ENCODE peak calls at places on chromosomes 11 and 22, in ten cellular contexts. One of them, this sample, is unnamed.

GRCh38 chr11:62958547-62959071 is 26.2 kb downstream of the SLC22A6 start:
- DNase-seq in GM23248: peak
- DNase-seq in mesendoderm: no peak
- DNase-seq in adipocyte: no peak
- DNase-seq in MM.1S: no peak
- DNase-seq in K562: no peak
- DNase-seq in IMR-90: peak
- DNase-seq in neural progenitor cell: no peak
- DNase-seq in H1: no peak
- DNase-seq in fibroblast of lung: peak
- DNase-seq in this sample: no peak

GRCh38 chr22:45696227-45696626 is 24.6 kb downstream of the ATXN10 start:
- DNase-seq in GM23248: no peak
- DNase-seq in mesendoderm: no peak
- DNase-seq in adipocyte: no peak
- DNase-seq in MM.1S: no peak
- DNase-seq in K562: no peak
- DNase-seq in IMR-90: no peak
- DNase-seq in neural progenitor cell: no peak
- DNase-seq in H1: no peak
- DNase-seq in fibroblast of lung: no peak
- DNase-seq in this sample: no peak

GRCh38 chr22:20571531-20572007 is 64.2 kb downstream of the MED15 start:
- DNase-seq in GM23248: peak
- DNase-seq in mesendoderm: peak
- DNase-seq in adipocyte: peak
- DNase-seq in MM.1S: peak
- DNase-seq in K562: peak
- DNase-seq in IMR-90: no peak
- DNase-seq in neural progenitor cell: peak
- DNase-seq in H1: no peak
- DNase-seq in fibroblast of lung: peak
- DNase-seq in this sample: no peak

GRCh38 chr22:35986085-35986484 is 42.5 kb downstream of the RBFOX2 start:
- DNase-seq in GM23248: peak
- DNase-seq in mesendoderm: no peak
- DNase-seq in adipocyte: peak
- DNase-seq in MM.1S: no peak
- DNase-seq in K562: no peak
- DNase-seq in IMR-90: peak
- DNase-seq in neural progenitor cell: peak
- DNase-seq in H1: no peak
- DNase-seq in fibroblast of lung: no peak
- DNase-seq in this sample: no peak

GRCh38 chr11:64224891-64225607 is 937 bp downstream of the TRPT1 start:
- DNase-seq in GM23248: peak
- DNase-seq in mesendoderm: no peak
- DNase-seq in adipocyte: peak
- DNase-seq in MM.1S: peak
- DNase-seq in K562: no peak
- DNase-seq in IMR-90: no peak
- DNase-seq in neural progenitor cell: peak
- DNase-seq in H1: no peak
- DNase-seq in fibroblast of lung: no peak
- DNase-seq in this sample: no peak

GRCh38 chr11:10935015-10935564 is 77.2 kb upstream of the ZBED5 start:
- DNase-seq in GM23248: no peak
- DNase-seq in mesendoderm: no peak
- DNase-seq in adipocyte: no peak
- DNase-seq in MM.1S: no peak
- DNase-seq in K562: no peak
- DNase-seq in IMR-90: no peak
- DNase-seq in neural progenitor cell: no peak
- DNase-seq in H1: no peak
- DNase-seq in fibroblast of lung: no peak
- DNase-seq in this sample: no peak

GRCh38 chr11:64742940-64743590 is 877 bp downstream of the RASGRP2 start:
- DNase-seq in GM23248: peak
- DNase-seq in mesendoderm: peak
- DNase-seq in adipocyte: peak
- DNase-seq in MM.1S: peak
- DNase-seq in K562: peak
- DNase-seq in IMR-90: no peak
- DNase-seq in neural progenitor cell: peak
- DNase-seq in H1: no peak
- DNase-seq in fibroblast of lung: no peak
- DNase-seq in this sample: no peak

GRCh38 chr22:38949889-38950405 is 7.5 kb upstream of the APOBEC3A start:
- DNase-seq in GM23248: no peak
- DNase-seq in mesendoderm: no peak
- DNase-seq in adipocyte: no peak
- DNase-seq in MM.1S: no peak
- DNase-seq in K562: no peak
- DNase-seq in IMR-90: no peak
- DNase-seq in neural progenitor cell: peak
- DNase-seq in H1: no peak
- DNase-seq in fibroblast of lung: no peak
- DNase-seq in this sample: no peak

GRCh38 chr22:27217154-27217553 is 559.8 kb downstream of the MIAT start:
- DNase-seq in GM23248: no peak
- DNase-seq in mesendoderm: no peak
- DNase-seq in adipocyte: no peak
- DNase-seq in MM.1S: no peak
- DNase-seq in K562: no peak
- DNase-seq in IMR-90: no peak
- DNase-seq in neural progenitor cell: no peak
- DNase-seq in H1: no peak
- DNase-seq in fibroblast of lung: no peak
- DNase-seq in this sample: no peak

GRCh38 chr22:31333648-31334047 is 12.5 kb downstream of the PATZ1 start:
- DNase-seq in GM23248: no peak
- DNase-seq in mesendoderm: no peak
- DNase-seq in adipocyte: no peak
- DNase-seq in MM.1S: no peak
- DNase-seq in K562: no peak
- DNase-seq in IMR-90: no peak
- DNase-seq in neural progenitor cell: no peak
- DNase-seq in H1: no peak
- DNase-seq in fibroblast of lung: no peak
- DNase-seq in this sample: no peak

GRCh38 chr11:66617148-66617814 is 851 bp downstream of the RBM14 start:
- DNase-seq in GM23248: peak
- DNase-seq in mesendoderm: no peak
- DNase-seq in adipocyte: peak
- DNase-seq in MM.1S: peak
- DNase-seq in K562: no peak
- DNase-seq in IMR-90: no peak
- DNase-seq in neural progenitor cell: no peak
- DNase-seq in H1: no peak
- DNase-seq in fibroblast of lung: no peak
- DNase-seq in this sample: no peak

GRCh38 chr11:63840356-63841060 is 1.6 kb downstream of the MARK2 start:
- DNase-seq in GM23248: peak
- DNase-seq in mesendoderm: no peak
- DNase-seq in adipocyte: peak
- DNase-seq in MM.1S: peak
- DNase-seq in K562: no peak
- DNase-seq in IMR-90: no peak
- DNase-seq in neural progenitor cell: no peak
- DNase-seq in H1: no peak
- DNase-seq in fibroblast of lung: no peak
- DNase-seq in this sample: no peak

DNA sequence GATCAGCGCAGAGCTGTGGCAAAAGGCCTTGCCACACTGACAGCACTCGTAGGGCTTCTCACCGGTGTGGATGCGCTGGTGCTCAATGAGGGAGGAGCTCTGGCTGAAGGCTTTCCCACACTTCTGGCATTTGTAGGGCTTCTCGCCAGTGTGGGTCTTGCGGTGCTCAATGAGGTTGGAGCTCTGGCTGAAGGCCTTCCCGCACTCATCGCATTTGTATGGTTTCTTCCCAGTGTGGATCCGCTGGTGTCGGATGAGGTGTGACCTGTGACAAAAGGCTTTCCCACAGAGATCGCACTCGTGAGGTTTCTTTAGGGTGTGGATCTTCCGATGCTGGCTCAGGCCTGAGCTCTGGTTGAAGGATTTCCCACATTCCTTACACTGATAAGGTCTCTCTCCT is 6.9 kb downstream of the ZNF70 start:
- DNase-seq in GM23248: no peak
- DNase-seq in mesendoderm: no peak
- DNase-seq in adipocyte: no peak
- DNase-seq in MM.1S: no peak
- DNase-seq in K562: no peak
- DNase-seq in IMR-90: no peak
- DNase-seq in neural progenitor cell: no peak
- DNase-seq in H1: no peak
- DNase-seq in fibroblast of lung: no peak
- DNase-seq in this sample: no peak
- H3K4me3 ChIP-seq in GM23248: no peak
- H3K4me3 ChIP-seq in mesendoderm: no peak
- H3K4me3 ChIP-seq in adipocyte: no peak
- H3K4me3 ChIP-seq in MM.1S: no peak
- H3K4me3 ChIP-seq in K562: no peak
- H3K4me3 ChIP-seq in IMR-90: no peak
- H3K4me3 ChIP-seq in neural progenitor cell: no peak
- H3K4me3 ChIP-seq in H1: no peak
- H3K4me3 ChIP-seq in fibroblast of lung: no peak
- H3K4me3 ChIP-seq in this sample: no peak

DNA sequence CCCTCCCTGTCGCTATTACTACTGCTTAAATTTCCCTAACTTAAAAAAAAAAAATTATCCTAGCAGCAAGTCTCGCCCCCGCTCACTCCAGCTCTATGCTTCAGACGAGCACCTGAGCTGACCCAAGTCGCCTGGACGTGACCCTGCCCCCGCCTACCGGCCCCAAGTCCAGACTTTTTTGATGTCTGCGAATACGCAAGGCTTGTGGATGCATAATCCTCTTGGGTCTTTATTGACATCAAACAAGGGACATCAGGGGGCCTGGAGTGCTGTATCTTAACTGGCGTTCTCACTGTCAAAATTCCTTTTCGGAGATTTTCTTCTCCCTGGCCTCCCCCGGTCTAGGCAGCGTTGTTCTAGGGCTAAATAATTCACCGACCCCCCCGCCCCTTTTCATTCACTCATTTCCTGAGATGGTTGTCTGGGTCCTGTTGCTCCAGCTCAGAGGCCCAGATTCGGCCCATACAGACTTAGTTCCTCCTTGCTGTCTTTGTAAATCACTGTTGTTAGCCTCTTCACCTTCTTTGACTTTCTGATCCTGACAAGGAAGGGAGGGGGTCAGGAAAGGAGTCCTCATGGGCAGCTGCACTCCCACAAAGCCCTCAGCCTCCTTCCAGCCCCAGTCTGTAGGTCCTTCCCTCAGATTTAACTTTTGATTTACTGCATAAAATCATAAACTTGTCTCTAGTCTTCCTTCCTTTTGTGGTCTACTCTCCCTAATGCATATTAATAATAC is 596 bp upstream of the LRP4 start:
- DNase-seq in GM23248: no peak
- DNase-seq in mesendoderm: peak
- DNase-seq in adipocyte: no peak
- DNase-seq in MM.1S: peak
- DNase-seq in K562: no peak
- DNase-seq in IMR-90: no peak
- DNase-seq in neural progenitor cell: peak
- DNase-seq in H1: no peak
- DNase-seq in fibroblast of lung: no peak
- DNase-seq in this sample: peak
- H3K9ac ChIP-seq in GM23248: peak
- H3K9ac ChIP-seq in mesendoderm: peak
- H3K9ac ChIP-seq in adipocyte: peak
- H3K9ac ChIP-seq in MM.1S: peak
- H3K9ac ChIP-seq in K562: peak
- H3K9ac ChIP-seq in IMR-90: no peak
- H3K9ac ChIP-seq in neural progenitor cell: no peak
- H3K9ac ChIP-seq in H1: no peak
- H3K9ac ChIP-seq in fibroblast of lung: no peak
- H3K9ac ChIP-seq in this sample: peak

GRCh38 chr11:77448269-77448668 is 25.6 kb downstream of the PAK1 start:
- DNase-seq in GM23248: no peak
- DNase-seq in mesendoderm: no peak
- DNase-seq in adipocyte: no peak
- DNase-seq in MM.1S: no peak
- DNase-seq in K562: no peak
- DNase-seq in IMR-90: no peak
- DNase-seq in neural progenitor cell: no peak
- DNase-seq in H1: no peak
- DNase-seq in fibroblast of lung: no peak
- DNase-seq in this sample: no peak
- H3K4me3 ChIP-seq in GM23248: no peak
- H3K4me3 ChIP-seq in mesendoderm: no peak
- H3K4me3 ChIP-seq in adipocyte: no peak
- H3K4me3 ChIP-seq in MM.1S: no peak
- H3K4me3 ChIP-seq in K562: no peak
- H3K4me3 ChIP-seq in IMR-90: no peak
- H3K4me3 ChIP-seq in neural progenitor cell: no peak
- H3K4me3 ChIP-seq in H1: no peak
- H3K4me3 ChIP-seq in fibroblast of lung: no peak
- H3K4me3 ChIP-seq in this sample: no peak

GRCh38 chr22:50250555-50251471 is at the start of gene HDAC10:
- DNase-seq in GM23248: peak
- DNase-seq in mesendoderm: peak
- DNase-seq in adipocyte: peak
- DNase-seq in MM.1S: peak
- DNase-seq in K562: peak
- DNase-seq in IMR-90: peak
- DNase-seq in neural progenitor cell: peak
- DNase-seq in H1: no peak
- DNase-seq in fibroblast of lung: peak
- DNase-seq in this sample: peak

GRCh38 chr22:50253046-50253580 is 2.0 kb upstream of the HDAC10 start:
- DNase-seq in GM23248: no peak
- DNase-seq in mesendoderm: no peak
- DNase-seq in adipocyte: no peak
- DNase-seq in MM.1S: no peak
- DNase-seq in K562: no peak
- DNase-seq in IMR-90: no peak
- DNase-seq in neural progenitor cell: no peak
- DNase-seq in H1: no peak
- DNase-seq in fibroblast of lung: no peak
- DNase-seq in this sample: no peak

GRCh38 chr22:50253941-50254340 is 2.9 kb upstream of the HDAC10 start:
- DNase-seq in GM23248: no peak
- DNase-seq in mesendoderm: no peak
- DNase-seq in adipocyte: no peak
- DNase-seq in MM.1S: no peak
- DNase-seq in K562: no peak
- DNase-seq in IMR-90: no peak
- DNase-seq in neural progenitor cell: no peak
- DNase-seq in H1: no peak
- DNase-seq in fibroblast of lung: no peak
- DNase-seq in this sample: no peak

GRCh38 chr22:50251472-50252054 is 498 bp upstream of the HDAC10 start:
- DNase-seq in GM23248: no peak
- DNase-seq in mesendoderm: no peak
- DNase-seq in adipocyte: no peak
- DNase-seq in MM.1S: no peak
- DNase-seq in K562: no peak
- DNase-seq in IMR-90: no peak
- DNase-seq in neural progenitor cell: no peak
- DNase-seq in H1: no peak
- DNase-seq in fibroblast of lung: no peak
- DNase-seq in this sample: no peak

GRCh38 chr22:50252081-50253045 is 1.3 kb upstream of the HDAC10 start:
- DNase-seq in GM23248: peak
- DNase-seq in mesendoderm: peak
- DNase-seq in adipocyte: peak
- DNase-seq in MM.1S: peak
- DNase-seq in K562: no peak
- DNase-seq in IMR-90: peak
- DNase-seq in neural progenitor cell: peak
- DNase-seq in H1: no peak
- DNase-seq in fibroblast of lung: peak
- DNase-seq in this sample: no peak
- H3K9ac ChIP-seq in GM23248: no peak
- H3K9ac ChIP-seq in mesendoderm: peak
- H3K9ac ChIP-seq in adipocyte: no peak
- H3K9ac ChIP-seq in MM.1S: no peak
- H3K9ac ChIP-seq in K562: peak
- H3K9ac ChIP-seq in IMR-90: no peak
- H3K9ac ChIP-seq in neural progenitor cell: no peak
- H3K9ac ChIP-seq in H1: no peak
- H3K9ac ChIP-seq in fibroblast of lung: no peak
- H3K9ac ChIP-seq in this sample: peak

This sample was measured in NT2/D1.